ENCODE peak calls at places on chromosomes 5 and 9, in four cellular contexts. One of them, this sample, is unnamed.

GRCh38 chr9:70061776-70062175 is 18.1 kb downstream of the MAMDC2 start:
- DNase-seq in fibroblast of mammary gland: peak
- DNase-seq in GM23338: no peak
- DNase-seq in pancreas: no peak
- DNase-seq in this sample: no peak

GRCh38 chr5:154176191-154176590 is 14.3 kb upstream of the GALNT10 start:
- DNase-seq in fibroblast of mammary gland: no peak
- DNase-seq in GM23338: no peak
- DNase-seq in pancreas: no peak
- DNase-seq in this sample: peak

GRCh38 chr5:42547146-42547545 is 123.9 kb downstream of the GHR start:
- DNase-seq in fibroblast of mammary gland: peak
- DNase-seq in GM23338: no peak
- DNase-seq in pancreas: no peak
- DNase-seq in this sample: peak

GRCh38 chr5:38607930-38608545 is 51.6 kb upstream of the LIFR start:
- DNase-seq in fibroblast of mammary gland: peak
- DNase-seq in GM23338: no peak
- DNase-seq in pancreas: no peak
- DNase-seq in this sample: peak

GRCh38 chr9:12891588-12891987 is 116.8 kb downstream of the LURAP1L start:
- DNase-seq in fibroblast of mammary gland: no peak
- DNase-seq in GM23338: no peak
- DNase-seq in pancreas: no peak
- DNase-seq in this sample: no peak

GRCh38 chr5:138274189-138274853 is at the start of gene GFRA3:
- DNase-seq in fibroblast of mammary gland: no peak
- DNase-seq in GM23338: peak
- DNase-seq in pancreas: peak
- DNase-seq in this sample: no peak

GRCh38 chr5:52989025-52989780 is at the start of gene ITGA2:
- DNase-seq in fibroblast of mammary gland: peak
- DNase-seq in GM23338: peak
- DNase-seq in pancreas: peak
- DNase-seq in this sample: peak

GRCh38 chr5:142548739-142549275 is 137.1 kb downstream of the FGF1 start:
- DNase-seq in fibroblast of mammary gland: peak
- DNase-seq in GM23338: peak
- DNase-seq in pancreas: no peak
- DNase-seq in this sample: peak

GRCh38 chr5:135832941-135833340 is 1.5 kb upstream of the SLC25A48 start:
- DNase-seq in fibroblast of mammary gland: no peak
- DNase-seq in GM23338: no peak
- DNase-seq in pancreas: no peak
- DNase-seq in this sample: no peak

GRCh38 chr5:58440882-58441281 is 19.0 kb downstream of the PLK2 start:
- DNase-seq in fibroblast of mammary gland: no peak
- DNase-seq in GM23338: no peak
- DNase-seq in pancreas: no peak
- DNase-seq in this sample: no peak

GRCh38 chr9:93600504-93600903 is 24.1 kb downstream of the PHF2 start:
- DNase-seq in fibroblast of mammary gland: no peak
- DNase-seq in GM23338: peak
- DNase-seq in pancreas: no peak
- DNase-seq in this sample: no peak

GRCh38 chr9:128124873-128125574 is 2.5 kb downstream of the PTGES2 start:
- DNase-seq in fibroblast of mammary gland: peak
- DNase-seq in GM23338: peak
- DNase-seq in pancreas: peak
- DNase-seq in this sample: peak

GRCh38 chr9:97895695-97896332 is 26.5 kb downstream of the TRMO start:
- DNase-seq in fibroblast of mammary gland: peak
- DNase-seq in GM23338: peak
- DNase-seq in pancreas: no peak
- DNase-seq in this sample: no peak

GRCh38 chr5:159886312-159886711 is 30.0 kb upstream of the ADRA1B start:
- DNase-seq in fibroblast of mammary gland: peak
- DNase-seq in GM23338: no peak
- DNase-seq in pancreas: no peak
- DNase-seq in this sample: no peak

GRCh38 chr9:33263936-33264472 is 504 bp downstream of the BAG1 start:
- DNase-seq in fibroblast of mammary gland: peak
- DNase-seq in GM23338: no peak
- DNase-seq in pancreas: peak
- DNase-seq in this sample: peak

GRCh38 chr9:114633452-114634089 is 22.5 kb downstream of the TMEM268 start:
- DNase-seq in fibroblast of mammary gland: no peak
- DNase-seq in GM23338: no peak
- DNase-seq in pancreas: no peak
- DNase-seq in this sample: no peak

GRCh38 chr9:135146766-135147472 is 59.5 kb downstream of the OLFM1 start:
- DNase-seq in fibroblast of mammary gland: no peak
- DNase-seq in GM23338: no peak
- DNase-seq in pancreas: no peak
- DNase-seq in this sample: no peak

GRCh38 chr5:173396311-173396993 is 68.2 kb upstream of the STC2 start:
- DNase-seq in fibroblast of mammary gland: no peak
- DNase-seq in GM23338: peak
- DNase-seq in pancreas: no peak
- DNase-seq in this sample: peak

GRCh38 chr5:151151263-151151660 is 6.3 kb downstream of the ANXA6 start:
- DNase-seq in fibroblast of mammary gland: no peak
- DNase-seq in GM23338: no peak
- DNase-seq in pancreas: no peak
- DNase-seq in this sample: no peak

GRCh38 chr5:96816430-96816939 is 8.7 kb upstream of the ERAP1 start:
- DNase-seq in fibroblast of mammary gland: no peak
- DNase-seq in GM23338: peak
- DNase-seq in pancreas: no peak
- DNase-seq in this sample: no peak

GRCh38 chr5:171630047-171630669 is 155.5 kb upstream of the SMIM23 start:
- DNase-seq in fibroblast of mammary gland: peak
- DNase-seq in GM23338: peak
- DNase-seq in pancreas: no peak
- DNase-seq in this sample: peak

GRCh38 chr9:33250458-33250995 is 10.6 kb downstream of the SPINK4 start:
- DNase-seq in fibroblast of mammary gland: peak
- DNase-seq in GM23338: no peak
- DNase-seq in pancreas: no peak
- DNase-seq in this sample: peak

GRCh38 chr9:89489548-89490527 is 8.1 kb downstream of the SEMA4D start:
- DNase-seq in fibroblast of mammary gland: no peak
- DNase-seq in GM23338: no peak
- DNase-seq in pancreas: no peak
- DNase-seq in this sample: no peak

DNA sequence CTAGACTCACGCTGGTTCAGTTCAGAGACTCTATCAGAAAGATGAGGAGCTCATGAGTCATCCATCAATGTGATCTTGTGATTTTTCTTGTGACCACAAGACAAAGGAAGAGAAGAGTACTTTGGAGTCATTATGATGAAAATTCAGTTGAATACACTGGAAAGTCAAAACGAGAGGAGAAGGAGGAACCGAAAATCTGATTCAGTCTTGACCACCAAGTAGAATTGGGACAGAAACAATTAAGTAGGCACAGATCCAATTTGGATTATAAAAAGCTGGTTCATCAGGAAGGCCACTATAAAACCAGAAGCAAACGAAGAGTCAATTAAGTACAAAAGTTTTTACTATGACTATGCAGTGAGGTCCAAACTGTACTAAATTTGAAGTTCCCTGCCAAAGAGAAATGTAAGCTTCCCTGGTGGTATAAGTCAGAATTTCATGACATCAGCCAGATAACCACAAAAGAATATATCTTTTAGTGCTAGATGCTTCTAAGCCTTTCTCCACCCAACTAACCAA is 90.9 kb downstream of the THBS4 start:
- DNase-seq in fibroblast of mammary gland: peak
- DNase-seq in GM23338: no peak
- DNase-seq in pancreas: no peak
- DNase-seq in this sample: peak
- H3K4me3 ChIP-seq in fibroblast of mammary gland: no peak
- H3K4me3 ChIP-seq in GM23338: no peak
- H3K4me3 ChIP-seq in pancreas: no peak
- H3K4me3 ChIP-seq in this sample: no peak

DNA sequence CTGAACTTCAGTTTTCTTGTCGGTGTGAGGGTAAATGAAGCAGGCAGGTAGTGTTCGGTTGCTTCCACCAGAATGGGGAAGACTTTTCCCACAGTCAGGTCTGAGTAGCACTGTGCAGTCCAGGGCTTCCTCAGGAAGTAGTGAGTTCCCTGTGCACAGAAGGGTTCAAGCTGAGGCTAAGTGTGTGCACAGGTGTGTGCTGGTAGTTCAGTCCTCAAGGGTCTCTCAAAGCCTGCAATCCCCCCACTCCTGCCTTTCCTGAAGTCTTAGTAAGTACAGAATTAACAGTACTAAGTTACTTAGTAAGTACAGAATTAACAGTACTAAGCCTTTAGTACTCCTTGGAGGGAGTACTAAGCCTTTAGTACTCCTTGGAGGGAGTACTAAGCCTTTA is 1.4 kb downstream of the DAB2IP start:
- DNase-seq in fibroblast of mammary gland: no peak
- DNase-seq in GM23338: no peak
- DNase-seq in pancreas: no peak
- DNase-seq in this sample: no peak
- H3K4me3 ChIP-seq in fibroblast of mammary gland: no peak
- H3K4me3 ChIP-seq in GM23338: peak
- H3K4me3 ChIP-seq in pancreas: peak
- H3K4me3 ChIP-seq in this sample: no peak

DNA sequence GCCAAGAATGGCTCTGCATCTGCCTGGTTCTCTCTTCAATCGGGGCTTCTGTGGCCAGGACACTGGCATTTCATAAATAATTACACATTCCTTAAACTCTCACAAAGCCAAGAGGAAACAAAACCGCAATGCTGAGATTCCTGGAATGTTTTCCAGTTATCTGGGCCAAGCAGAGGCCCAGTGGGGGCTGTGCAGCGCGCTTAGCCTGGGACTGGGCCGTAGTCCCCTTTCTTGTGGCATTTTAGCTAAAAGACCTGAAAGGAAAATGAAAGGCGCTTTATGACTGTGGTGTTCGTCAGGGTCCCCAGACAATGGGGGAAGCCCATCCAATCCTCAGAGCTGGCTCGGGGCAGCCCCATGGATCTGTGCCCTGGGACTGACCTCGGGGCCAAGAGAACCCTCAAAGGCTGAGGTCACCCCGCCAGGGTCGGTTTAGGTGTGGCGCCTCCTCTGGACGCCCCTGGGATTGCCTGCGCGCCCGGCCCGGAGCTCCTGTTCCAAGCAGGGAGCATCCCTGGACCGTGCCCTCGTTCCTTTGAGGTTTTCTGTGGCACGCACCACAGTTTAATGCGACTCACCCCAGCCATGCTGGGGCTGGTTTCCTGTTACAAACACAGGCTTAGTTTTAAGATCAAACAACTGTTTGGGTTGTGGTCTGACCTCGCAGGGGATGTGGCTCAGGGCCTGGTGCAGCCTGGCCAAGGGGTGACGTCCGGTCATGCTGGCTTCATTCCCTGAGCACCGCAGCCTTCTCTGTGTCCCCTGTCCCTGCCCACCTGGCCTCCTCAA is 51.5 kb upstream of the NKD2 start:
- DNase-seq in fibroblast of mammary gland: peak
- DNase-seq in GM23338: peak
- DNase-seq in pancreas: no peak
- DNase-seq in this sample: peak
- H3K4me3 ChIP-seq in fibroblast of mammary gland: no peak
- H3K4me3 ChIP-seq in GM23338: no peak
- H3K4me3 ChIP-seq in pancreas: no peak
- H3K4me3 ChIP-seq in this sample: no peak

GRCh38 chr5:79020861-79021561 is 35.9 kb upstream of the ARSB start:
- DNase-seq in fibroblast of mammary gland: peak
- DNase-seq in GM23338: peak
- DNase-seq in pancreas: peak
- DNase-seq in this sample: peak
- H3K4me3 ChIP-seq in fibroblast of mammary gland: no peak
- H3K4me3 ChIP-seq in GM23338: no peak
- H3K4me3 ChIP-seq in pancreas: peak
- H3K4me3 ChIP-seq in this sample: peak

GRCh38 chr5:168740821-168741213 is 161.6 kb upstream of the PANK3 start:
- DNase-seq in fibroblast of mammary gland: no peak
- DNase-seq in GM23338: no peak
- DNase-seq in pancreas: no peak
- DNase-seq in this sample: no peak
- H3K4me3 ChIP-seq in fibroblast of mammary gland: no peak
- H3K4me3 ChIP-seq in GM23338: no peak
- H3K4me3 ChIP-seq in pancreas: no peak
- H3K4me3 ChIP-seq in this sample: no peak

This sample was measured in AG10803.